ENCODE peak calls at places on chromosomes 3 and 15, in five cellular contexts. One of them, this sample, is unnamed.

GRCh38 chr15:82530006-82530405 is 10.3 kb downstream of the RPS17 start:
- DNase-seq in activated T-helper 1 cell treated with Interleukin-2 at 50 U/mL for 16 hours: no peak
- DNase-seq in tibial artery: no peak
- DNase-seq in fibroblast of the aortic adventitia: no peak
- DNase-seq in GM04504: no peak
- DNase-seq in this sample: no peak

GRCh38 chr3:148922467-148922866 is 57.4 kb downstream of the CPA3 start:
- DNase-seq in activated T-helper 1 cell treated with Interleukin-2 at 50 U/mL for 16 hours: no peak
- DNase-seq in tibial artery: no peak
- DNase-seq in fibroblast of the aortic adventitia: no peak
- DNase-seq in GM04504: no peak
- DNase-seq in this sample: no peak

GRCh38 chr3:196726788-196727675 is 12.6 kb upstream of the PAK2 start:
- DNase-seq in activated T-helper 1 cell treated with Interleukin-2 at 50 U/mL for 16 hours: no peak
- DNase-seq in tibial artery: no peak
- DNase-seq in fibroblast of the aortic adventitia: peak
- DNase-seq in GM04504: no peak
- DNase-seq in this sample: no peak

GRCh38 chr3:151431940-151432339 is 28.9 kb downstream of the IGSF10 start:
- DNase-seq in activated T-helper 1 cell treated with Interleukin-2 at 50 U/mL for 16 hours: no peak
- DNase-seq in tibial artery: no peak
- DNase-seq in fibroblast of the aortic adventitia: peak
- DNase-seq in GM04504: no peak
- DNase-seq in this sample: no peak

GRCh38 chr15:64845826-64846225 is 4.1 kb downstream of the PLEKHO2 start:
- DNase-seq in activated T-helper 1 cell treated with Interleukin-2 at 50 U/mL for 16 hours: no peak
- DNase-seq in tibial artery: no peak
- DNase-seq in fibroblast of the aortic adventitia: no peak
- DNase-seq in GM04504: no peak
- DNase-seq in this sample: no peak

GRCh38 chr3:120506828-120507774 is 56.3 kb upstream of the FSTL1 start:
- DNase-seq in activated T-helper 1 cell treated with Interleukin-2 at 50 U/mL for 16 hours: no peak
- DNase-seq in tibial artery: no peak
- DNase-seq in fibroblast of the aortic adventitia: peak
- DNase-seq in GM04504: peak
- DNase-seq in this sample: no peak

GRCh38 chr3:121844892-121845291 is 9.9 kb downstream of the EAF2 start:
- DNase-seq in activated T-helper 1 cell treated with Interleukin-2 at 50 U/mL for 16 hours: no peak
- DNase-seq in tibial artery: no peak
- DNase-seq in fibroblast of the aortic adventitia: no peak
- DNase-seq in GM04504: no peak
- DNase-seq in this sample: no peak

GRCh38 chr3:114498779-114499370 is 205.0 kb downstream of the TIGIT start:
- DNase-seq in activated T-helper 1 cell treated with Interleukin-2 at 50 U/mL for 16 hours: no peak
- DNase-seq in tibial artery: no peak
- DNase-seq in fibroblast of the aortic adventitia: peak
- DNase-seq in GM04504: no peak
- DNase-seq in this sample: no peak

GRCh38 chr15:96947296-96947695 is 616.8 kb downstream of the NR2F2 start:
- DNase-seq in activated T-helper 1 cell treated with Interleukin-2 at 50 U/mL for 16 hours: no peak
- DNase-seq in tibial artery: no peak
- DNase-seq in fibroblast of the aortic adventitia: no peak
- DNase-seq in GM04504: no peak
- DNase-seq in this sample: no peak

GRCh38 chr3:49255686-49256085 is 21.3 kb downstream of the C3orf62 start:
- DNase-seq in activated T-helper 1 cell treated with Interleukin-2 at 50 U/mL for 16 hours: no peak
- DNase-seq in tibial artery: peak
- DNase-seq in fibroblast of the aortic adventitia: no peak
- DNase-seq in GM04504: no peak
- DNase-seq in this sample: no peak

GRCh38 chr15:72800819-72801481 is 17.4 kb upstream of the ADPGK start:
- DNase-seq in activated T-helper 1 cell treated with Interleukin-2 at 50 U/mL for 16 hours: no peak
- DNase-seq in tibial artery: no peak
- DNase-seq in fibroblast of the aortic adventitia: peak
- DNase-seq in GM04504: peak
- DNase-seq in this sample: no peak

GRCh38 chr3:158430968-158431367 is 140.0 kb upstream of the MLF1 start:
- DNase-seq in activated T-helper 1 cell treated with Interleukin-2 at 50 U/mL for 16 hours: no peak
- DNase-seq in tibial artery: no peak
- DNase-seq in fibroblast of the aortic adventitia: peak
- DNase-seq in GM04504: no peak
- DNase-seq in this sample: no peak

GRCh38 chr3:45646051-45646585 is 43.1 kb upstream of the SACM1L start:
- DNase-seq in activated T-helper 1 cell treated with Interleukin-2 at 50 U/mL for 16 hours: no peak
- DNase-seq in tibial artery: peak
- DNase-seq in fibroblast of the aortic adventitia: no peak
- DNase-seq in GM04504: no peak
- DNase-seq in this sample: no peak

GRCh38 chr15:94596707-94597106 is 365.3 kb downstream of the MCTP2 start:
- DNase-seq in activated T-helper 1 cell treated with Interleukin-2 at 50 U/mL for 16 hours: no peak
- DNase-seq in tibial artery: no peak
- DNase-seq in fibroblast of the aortic adventitia: no peak
- DNase-seq in GM04504: no peak
- DNase-seq in this sample: no peak

GRCh38 chr15:68347392-68347791 is 69.8 kb downstream of the FEM1B start:
- DNase-seq in activated T-helper 1 cell treated with Interleukin-2 at 50 U/mL for 16 hours: no peak
- DNase-seq in tibial artery: no peak
- DNase-seq in fibroblast of the aortic adventitia: peak
- DNase-seq in GM04504: no peak
- DNase-seq in this sample: no peak

GRCh38 chr3:15601399-15602145 is at the start of the genes BTD and HACL1:
- DNase-seq in activated T-helper 1 cell treated with Interleukin-2 at 50 U/mL for 16 hours: peak
- DNase-seq in tibial artery: peak
- DNase-seq in fibroblast of the aortic adventitia: peak
- DNase-seq in GM04504: peak
- DNase-seq in this sample: peak

GRCh38 chr15:90232196-90232595 is 1.5 kb downstream of the CIB1 start:
- DNase-seq in activated T-helper 1 cell treated with Interleukin-2 at 50 U/mL for 16 hours: no peak
- DNase-seq in tibial artery: no peak
- DNase-seq in fibroblast of the aortic adventitia: no peak
- DNase-seq in GM04504: no peak
- DNase-seq in this sample: no peak

GRCh38 chr3:86733257-86733656 is 257.7 kb downstream of the VGLL3 start:
- DNase-seq in activated T-helper 1 cell treated with Interleukin-2 at 50 U/mL for 16 hours: no peak
- DNase-seq in tibial artery: no peak
- DNase-seq in fibroblast of the aortic adventitia: no peak
- DNase-seq in GM04504: no peak
- DNase-seq in this sample: no peak

GRCh38 chr15:66498501-66499386 is 1.2 kb upstream of the SNAPC5 start:
- DNase-seq in activated T-helper 1 cell treated with Interleukin-2 at 50 U/mL for 16 hours: no peak
- DNase-seq in tibial artery: no peak
- DNase-seq in fibroblast of the aortic adventitia: peak
- DNase-seq in GM04504: no peak
- DNase-seq in this sample: no peak

GRCh38 chr3:194050782-194051320 is 85.1 kb upstream of the HES1 start:
- DNase-seq in activated T-helper 1 cell treated with Interleukin-2 at 50 U/mL for 16 hours: no peak
- DNase-seq in tibial artery: no peak
- DNase-seq in fibroblast of the aortic adventitia: no peak
- DNase-seq in GM04504: no peak
- DNase-seq in this sample: no peak

GRCh38 chr3:126704494-126705214 is 614 bp downstream of the CHCHD6 start:
- DNase-seq in activated T-helper 1 cell treated with Interleukin-2 at 50 U/mL for 16 hours: no peak
- DNase-seq in tibial artery: no peak
- DNase-seq in fibroblast of the aortic adventitia: no peak
- DNase-seq in GM04504: no peak
- DNase-seq in this sample: no peak

GRCh38 chr3:46672349-46672695 is 21.2 kb downstream of the ALS2CL start:
- DNase-seq in activated T-helper 1 cell treated with Interleukin-2 at 50 U/mL for 16 hours: no peak
- DNase-seq in tibial artery: peak
- DNase-seq in fibroblast of the aortic adventitia: no peak
- DNase-seq in GM04504: no peak
- DNase-seq in this sample: no peak

GRCh38 chr15:92617197-92618037 is 38.2 kb downstream of the FAM174B start:
- DNase-seq in activated T-helper 1 cell treated with Interleukin-2 at 50 U/mL for 16 hours: no peak
- DNase-seq in tibial artery: peak
- DNase-seq in fibroblast of the aortic adventitia: peak
- DNase-seq in GM04504: no peak
- DNase-seq in this sample: no peak

GRCh38 chr3:105821433-105821832 is 47.4 kb downstream of the CBLB start:
- DNase-seq in activated T-helper 1 cell treated with Interleukin-2 at 50 U/mL for 16 hours: no peak
- DNase-seq in tibial artery: no peak
- DNase-seq in fibroblast of the aortic adventitia: no peak
- DNase-seq in GM04504: no peak
- DNase-seq in this sample: no peak

GRCh38 chr3:120416868-120417267 is 33.9 kb downstream of the FSTL1 start:
- DNase-seq in activated T-helper 1 cell treated with Interleukin-2 at 50 U/mL for 16 hours: no peak
- DNase-seq in tibial artery: no peak
- DNase-seq in fibroblast of the aortic adventitia: no peak
- DNase-seq in GM04504: no peak
- DNase-seq in this sample: no peak

GRCh38 chr3:15055019-15055557 is 10.0 kb downstream of the MRPS25 start:
- DNase-seq in activated T-helper 1 cell treated with Interleukin-2 at 50 U/mL for 16 hours: peak
- DNase-seq in tibial artery: no peak
- DNase-seq in fibroblast of the aortic adventitia: no peak
- DNase-seq in GM04504: no peak
- DNase-seq in this sample: peak

GRCh38 chr15:75194397-75194796 is 7.3 kb upstream of the C15orf39 start:
- DNase-seq in activated T-helper 1 cell treated with Interleukin-2 at 50 U/mL for 16 hours: no peak
- DNase-seq in tibial artery: no peak
- DNase-seq in fibroblast of the aortic adventitia: no peak
- DNase-seq in GM04504: no peak
- DNase-seq in this sample: no peak

GRCh38 chr3:113507501-113508067 is 7.4 kb downstream of the SPICE1 start:
- DNase-seq in activated T-helper 1 cell treated with Interleukin-2 at 50 U/mL for 16 hours: no peak
- DNase-seq in tibial artery: no peak
- DNase-seq in fibroblast of the aortic adventitia: no peak
- DNase-seq in GM04504: no peak
- DNase-seq in this sample: no peak

GRCh38 chr3:138946554-138947302 is at the start of the genes FOXL2 and FOXL2NB:
- DNase-seq in activated T-helper 1 cell treated with Interleukin-2 at 50 U/mL for 16 hours: no peak
- DNase-seq in tibial artery: no peak
- DNase-seq in fibroblast of the aortic adventitia: peak
- DNase-seq in GM04504: peak
- DNase-seq in this sample: no peak

GRCh38 chr3:108642526-108642925 is 53.0 kb downstream of the DZIP3 start:
- DNase-seq in activated T-helper 1 cell treated with Interleukin-2 at 50 U/mL for 16 hours: no peak
- DNase-seq in tibial artery: no peak
- DNase-seq in fibroblast of the aortic adventitia: no peak
- DNase-seq in GM04504: no peak
- DNase-seq in this sample: no peak